ENCODE peak calls at places on chromosomes 4 and X, in five cellular contexts. One of them, this sample, is unnamed. For H3K4me1, the result is how much of the 10 kb centered on the place peaks cover.

GRCh38 chr4:98448923-98449322 is 187.7 kb downstream of the RAP1GDS1 start:
- DNase-seq in esophagus squamous epithelium: no peak
- DNase-seq in K562: no peak
- DNase-seq in hepatocyte: no peak
- DNase-seq in heart left ventricle: no peak
- DNase-seq in this sample: peak

GRCh38 chrX:114344756-114345155 is 239.1 kb upstream of the HTR2C start:
- DNase-seq in esophagus squamous epithelium: no peak
- DNase-seq in K562: peak
- DNase-seq in heart left ventricle: no peak
- DNase-seq in hepatocyte: peak
- DNase-seq in this sample: peak

GRCh38 chr4:110049951-110050925 is 137.6 kb downstream of the EGF start:
- DNase-seq in heart left ventricle: no peak
- DNase-seq in esophagus squamous epithelium: no peak
- DNase-seq in hepatocyte: peak
- DNase-seq in K562: peak
- DNase-seq in this sample: peak

GRCh38 chr4:151117371-151117962 is 18.0 kb downstream of the RPS3A start:
- DNase-seq in hepatocyte: peak
- DNase-seq in K562: peak
- DNase-seq in heart left ventricle: no peak
- DNase-seq in esophagus squamous epithelium: no peak
- DNase-seq in this sample: no peak

GRCh38 chr4:76215120-76215519 is 1.5 kb upstream of the SCARB2 start:
- DNase-seq in esophagus squamous epithelium: no peak
- DNase-seq in hepatocyte: no peak
- DNase-seq in K562: no peak
- DNase-seq in heart left ventricle: no peak
- DNase-seq in this sample: no peak

GRCh38 chr4:68267433-68267944 is 22.0 kb upstream of the TMPRSS11B start:
- DNase-seq in hepatocyte: no peak
- DNase-seq in heart left ventricle: no peak
- DNase-seq in esophagus squamous epithelium: no peak
- DNase-seq in K562: no peak
- DNase-seq in this sample: no peak

GRCh38 chr4:176156656-176157055 is 38.7 kb downstream of the SPATA4 start:
- DNase-seq in heart left ventricle: no peak
- DNase-seq in K562: no peak
- DNase-seq in hepatocyte: no peak
- DNase-seq in esophagus squamous epithelium: no peak
- DNase-seq in this sample: no peak

GRCh38 chr4:24928708-24929107 is 15.9 kb upstream of the CCDC149 start:
- DNase-seq in hepatocyte: no peak
- DNase-seq in heart left ventricle: no peak
- DNase-seq in K562: no peak
- DNase-seq in esophagus squamous epithelium: no peak
- DNase-seq in this sample: no peak

GRCh38 chr4:112968456-112969159 is 80.8 kb upstream of the ANK2 start:
- DNase-seq in heart left ventricle: no peak
- DNase-seq in K562: no peak
- DNase-seq in esophagus squamous epithelium: no peak
- DNase-seq in hepatocyte: no peak
- DNase-seq in this sample: peak

DNA sequence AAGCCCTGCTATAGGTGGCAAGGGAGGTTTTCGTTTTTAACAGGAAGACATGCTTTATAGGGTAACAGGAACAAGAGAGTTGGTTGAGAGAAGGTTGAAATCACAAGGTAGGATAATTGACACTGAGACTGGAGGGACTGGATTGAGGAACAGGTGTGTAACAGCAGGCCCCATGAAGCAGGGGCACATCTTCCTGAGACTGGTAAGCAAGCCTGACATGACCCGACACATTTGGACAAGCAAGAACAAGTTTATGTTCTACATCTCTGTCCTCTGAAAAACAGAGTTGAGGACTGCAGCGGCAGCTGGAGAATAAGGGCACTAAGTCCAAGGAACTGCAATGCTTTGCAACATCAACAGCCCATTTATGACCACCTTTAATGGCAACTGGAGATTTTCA is 5.2 kb downstream of the RPS4X start:
- DNase-seq in heart left ventricle: no peak
- DNase-seq in hepatocyte: no peak
- DNase-seq in esophagus squamous epithelium: no peak
- DNase-seq in K562: no peak
- DNase-seq in this sample: peak
- H3K4me1 ChIP-seq in heart left ventricle: under half
- H3K4me1 ChIP-seq in hepatocyte: under half
- H3K4me1 ChIP-seq in esophagus squamous epithelium: half or more
- H3K4me1 ChIP-seq in K562: under half
- H3K4me1 ChIP-seq in this sample: under half

DNA sequence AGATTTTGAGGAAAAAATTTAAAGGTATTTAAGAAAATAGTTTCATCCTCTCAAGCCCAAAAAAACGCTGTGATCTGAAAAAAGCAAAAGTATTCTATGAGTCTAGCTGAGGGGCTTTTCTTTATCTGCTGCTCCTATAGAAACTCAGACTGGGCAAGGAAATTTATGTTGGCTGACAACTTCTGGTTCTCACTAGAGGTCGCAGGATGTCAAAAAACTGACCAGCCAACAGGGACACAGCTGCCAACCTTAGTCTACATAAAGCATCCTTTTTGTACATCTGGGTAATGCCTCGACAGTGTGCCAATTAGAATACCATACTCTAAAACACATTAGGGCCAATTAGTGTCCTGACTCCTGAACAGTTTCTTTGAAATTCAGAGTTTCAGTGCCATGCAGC is 8.8 kb upstream of the TLL1 start:
- DNase-seq in hepatocyte: no peak
- DNase-seq in K562: no peak
- DNase-seq in heart left ventricle: no peak
- DNase-seq in esophagus squamous epithelium: no peak
- DNase-seq in this sample: no peak
- TF ChIP-seq CTCF in hepatocyte: no peak
- TF ChIP-seq CTCF in K562: no peak
- TF ChIP-seq CTCF in heart left ventricle: no peak
- TF ChIP-seq CTCF in esophagus squamous epithelium: no peak
- TF ChIP-seq CTCF in this sample: peak

GRCh38 chr4:2932951-2933565 is 30.1 kb downstream of the NOP14 start:
- DNase-seq in heart left ventricle: peak
- DNase-seq in hepatocyte: no peak
- DNase-seq in K562: no peak
- DNase-seq in esophagus squamous epithelium: no peak
- DNase-seq in this sample: no peak

GRCh38 chr4:2932561-2932950 is 30.6 kb downstream of the NOP14 start:
- DNase-seq in heart left ventricle: peak
- DNase-seq in hepatocyte: no peak
- DNase-seq in K562: no peak
- DNase-seq in esophagus squamous epithelium: no peak
- DNase-seq in this sample: no peak

GRCh38 chr4:2934813-2935761 is 28.1 kb downstream of the NOP14 start:
- DNase-seq in K562: no peak
- DNase-seq in hepatocyte: peak
- DNase-seq in heart left ventricle: peak
- DNase-seq in esophagus squamous epithelium: peak
- DNase-seq in this sample: peak

GRCh38 chr4:2933566-2934076 is 29.6 kb downstream of the NOP14 start:
- DNase-seq in K562: no peak
- DNase-seq in hepatocyte: no peak
- DNase-seq in esophagus squamous epithelium: no peak
- DNase-seq in heart left ventricle: peak
- DNase-seq in this sample: no peak

GRCh38 chr4:2934077-2934812 is 29.0 kb downstream of the NOP14 start:
- DNase-seq in hepatocyte: peak
- DNase-seq in esophagus squamous epithelium: no peak
- DNase-seq in K562: peak
- DNase-seq in heart left ventricle: peak
- DNase-seq in this sample: no peak
- H3K4me1 ChIP-seq in hepatocyte: under half
- H3K4me1 ChIP-seq in esophagus squamous epithelium: half or more
- H3K4me1 ChIP-seq in K562: half or more
- H3K4me1 ChIP-seq in heart left ventricle: under half
- H3K4me1 ChIP-seq in this sample: under half

GRCh38 chr4:139719381-139720101 is 53.9 kb downstream of the MGST2 start:
- DNase-seq in K562: no peak
- DNase-seq in hepatocyte: no peak
- DNase-seq in esophagus squamous epithelium: no peak
- DNase-seq in heart left ventricle: no peak
- DNase-seq in this sample: no peak

GRCh38 chr4:139721789-139722188 is 56.2 kb downstream of the MGST2 start:
- DNase-seq in esophagus squamous epithelium: no peak
- DNase-seq in hepatocyte: no peak
- DNase-seq in K562: no peak
- DNase-seq in heart left ventricle: no peak
- DNase-seq in this sample: no peak

GRCh38 chr4:139718358-139718757 is 52.7 kb downstream of the MGST2 start:
- DNase-seq in esophagus squamous epithelium: no peak
- DNase-seq in heart left ventricle: no peak
- DNase-seq in hepatocyte: no peak
- DNase-seq in K562: no peak
- DNase-seq in this sample: no peak

GRCh38 chr4:139720806-139721205 is 55.2 kb downstream of the MGST2 start:
- DNase-seq in esophagus squamous epithelium: no peak
- DNase-seq in hepatocyte: no peak
- DNase-seq in K562: no peak
- DNase-seq in heart left ventricle: no peak
- DNase-seq in this sample: no peak

DNA sequence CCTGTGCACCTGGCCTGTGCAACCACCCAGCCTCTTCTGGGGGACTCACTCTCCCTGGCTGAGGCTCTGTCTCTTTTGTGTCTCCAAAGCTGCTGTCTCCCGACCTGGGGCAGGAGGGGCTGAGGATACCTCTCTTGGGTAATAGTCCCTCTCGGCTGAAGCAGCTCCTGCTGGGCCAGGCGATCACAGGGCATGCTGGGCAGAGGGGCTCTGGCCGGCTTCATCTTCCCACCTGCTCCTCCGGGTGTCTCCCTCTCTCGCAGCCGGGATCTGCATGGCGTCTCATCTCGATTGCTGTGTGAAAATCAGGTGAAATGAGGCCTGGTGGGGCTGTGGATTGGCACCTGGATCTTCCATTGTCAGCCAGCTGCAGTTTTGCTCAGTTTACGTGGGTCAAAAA is 53.2 kb downstream of the MGST2 start:
- DNase-seq in heart left ventricle: no peak
- DNase-seq in K562: no peak
- DNase-seq in hepatocyte: no peak
- DNase-seq in esophagus squamous epithelium: no peak
- DNase-seq in this sample: no peak
- TF ChIP-seq CTCF in heart left ventricle: no peak
- TF ChIP-seq CTCF in K562: no peak
- TF ChIP-seq CTCF in hepatocyte: no peak
- TF ChIP-seq CTCF in esophagus squamous epithelium: no peak
- TF ChIP-seq CTCF in this sample: no peak

GRCh38 chr4:89110986-89111832 is at the start of gene TIGD2:
- DNase-seq in esophagus squamous epithelium: peak
- DNase-seq in heart left ventricle: peak
- DNase-seq in hepatocyte: peak
- DNase-seq in K562: peak
- DNase-seq in this sample: peak
- H3K4me1 ChIP-seq in esophagus squamous epithelium: under half
- H3K4me1 ChIP-seq in heart left ventricle: under half
- H3K4me1 ChIP-seq in hepatocyte: under half
- H3K4me1 ChIP-seq in K562: under half
- H3K4me1 ChIP-seq in this sample: under half

DNA sequence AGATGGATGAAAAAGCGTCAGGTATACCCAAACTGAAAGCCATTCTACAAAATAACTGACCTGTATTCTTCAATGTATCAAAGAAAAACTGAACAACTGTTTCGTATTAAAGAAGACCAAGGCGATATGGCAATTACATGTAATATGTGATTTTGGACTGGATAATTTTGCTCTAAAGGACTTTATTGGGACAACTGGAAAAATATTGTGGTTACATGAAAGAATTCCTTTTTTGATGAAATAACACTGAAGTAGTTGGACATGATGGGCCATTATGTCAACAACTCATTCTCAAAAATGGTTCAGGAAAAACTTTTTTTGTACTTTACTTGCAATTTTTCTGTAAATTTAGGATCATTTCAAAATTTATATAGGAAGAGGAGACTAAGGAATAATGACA is 12.1 kb upstream of the ANTXR2 start:
- DNase-seq in hepatocyte: no peak
- DNase-seq in K562: no peak
- DNase-seq in heart left ventricle: no peak
- DNase-seq in esophagus squamous epithelium: no peak
- DNase-seq in this sample: no peak
- TF ChIP-seq CTCF in hepatocyte: no peak
- TF ChIP-seq CTCF in K562: no peak
- TF ChIP-seq CTCF in heart left ventricle: no peak
- TF ChIP-seq CTCF in esophagus squamous epithelium: no peak
- TF ChIP-seq CTCF in this sample: no peak

GRCh38 chr4:153537493-153537960 is 71.4 kb downstream of the TMEM131L start:
- DNase-seq in K562: no peak
- DNase-seq in hepatocyte: no peak
- DNase-seq in esophagus squamous epithelium: no peak
- DNase-seq in heart left ventricle: no peak
- DNase-seq in this sample: no peak

GRCh38 chr4:153535735-153536494 is 69.8 kb downstream of the TMEM131L start:
- DNase-seq in esophagus squamous epithelium: no peak
- DNase-seq in heart left ventricle: no peak
- DNase-seq in hepatocyte: no peak
- DNase-seq in K562: no peak
- DNase-seq in this sample: no peak

GRCh38 chr4:153532636-153533035 is 66.5 kb downstream of the TMEM131L start:
- DNase-seq in hepatocyte: no peak
- DNase-seq in heart left ventricle: no peak
- DNase-seq in esophagus squamous epithelium: no peak
- DNase-seq in K562: no peak
- DNase-seq in this sample: no peak

GRCh38 chr4:153533387-153533786 is 67.2 kb downstream of the TMEM131L start:
- DNase-seq in hepatocyte: no peak
- DNase-seq in K562: no peak
- DNase-seq in heart left ventricle: no peak
- DNase-seq in esophagus squamous epithelium: no peak
- DNase-seq in this sample: no peak

DNA sequence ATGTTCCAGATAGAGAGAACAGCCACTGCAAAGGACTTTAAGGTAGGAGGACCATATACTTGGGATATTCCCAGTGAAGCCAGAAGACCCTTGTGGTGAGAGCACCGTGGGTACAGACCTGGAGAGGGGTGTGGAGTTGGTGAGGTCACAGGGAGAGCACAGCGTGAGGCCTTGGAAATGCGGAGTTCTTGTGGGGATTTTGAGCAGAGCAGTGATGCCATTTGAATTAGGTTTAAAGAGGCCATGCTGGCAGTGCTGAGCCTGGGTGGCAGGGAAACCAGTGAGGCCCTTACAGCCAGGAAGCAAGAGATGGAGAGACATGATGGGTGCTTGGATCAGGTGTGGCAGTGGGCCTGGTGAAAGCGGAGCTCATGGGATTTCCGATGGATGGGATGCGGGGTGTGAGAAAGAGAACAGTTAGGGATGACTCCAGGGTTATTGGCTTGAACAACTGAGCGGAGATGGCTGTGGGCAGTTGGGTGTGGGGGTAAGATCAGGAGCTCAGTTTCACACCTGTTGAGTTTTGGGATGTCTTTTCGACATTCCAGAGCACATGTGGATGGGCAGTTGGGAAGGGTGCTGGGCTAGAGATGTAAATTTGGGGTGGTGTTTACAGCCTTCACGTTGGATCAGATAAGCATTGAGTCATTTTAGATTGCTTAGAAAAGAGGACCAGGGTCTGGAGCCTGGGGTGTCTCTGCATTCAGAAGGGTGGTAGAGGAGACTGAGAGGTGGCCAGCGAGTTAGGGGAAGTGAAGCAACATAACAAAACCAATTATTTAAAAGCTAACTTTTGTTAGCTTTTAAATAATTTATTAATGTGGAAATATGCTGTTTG is 68.9 kb downstream of the TMEM131L start:
- DNase-seq in heart left ventricle: no peak
- DNase-seq in hepatocyte: no peak
- DNase-seq in K562: no peak
- DNase-seq in esophagus squamous epithelium: no peak
- DNase-seq in this sample: no peak
- H3K4me1 ChIP-seq in heart left ventricle: half or more
- H3K4me1 ChIP-seq in hepatocyte: under half
- H3K4me1 ChIP-seq in K562: under half
- H3K4me1 ChIP-seq in esophagus squamous epithelium: half or more
- H3K4me1 ChIP-seq in this sample: under half

This sample was measured in foreskin keratinocyte.